ENCODE peak calls at places on chromosome 20, in four cellular contexts. W is WTC11, C is HepG2, I is K562. L is an unnamed sample.

GRCh38 chr20:10761232-10761631 is 87.4 kb upstream of the JAG1 start:
- DNase-seq in W (no peak), C (peak; percentile 41), I (no peak), L (no peak)

GRCh38 chr20:53346266-53346665 is 247.4 kb downstream of the ZNF217 start:
- DNase-seq in W (no peak), C (peak; percentile 40), I (no peak), L (no peak)

GRCh38 chr20:49866051-49866450 is 49.3 kb downstream of the SPATA2 start:
- DNase-seq in W (no peak), C (no peak), I (no peak), L (no peak)

GRCh38 chr20:5195655-5196054 is 68.8 kb downstream of the CDS2 start:
- DNase-seq in W (no peak), C (no peak), I (no peak), L (no peak)

GRCh38 chr20:62494537-62494936 is 18.7 kb upstream of the GATA5 start:
- DNase-seq in W (no peak), C (no peak), I (no peak), L (no peak)

GRCh38 chr20:24781061-24781980 is 167.7 kb upstream of the CST7 start:
- DNase-seq in W (peak; percentile 44), C (peak; percentile 39), I (no peak), L (peak; percentile 25)

GRCh38 chr20:7371518-7372158 is 568.6 kb downstream of the HAO1 start:
- DNase-seq in W (no peak), C (no peak), I (no peak), L (no peak)

GRCh38 chr20:7798176-7798575 is 142.1 kb downstream of the HAO1 start:
- DNase-seq in W (no peak), C (no peak), I (no peak), L (no peak)

GRCh38 chr20:24943196-24943595 is 5.9 kb upstream of the CST7 start:
- DNase-seq in W (no peak), C (no peak), I (no peak), L (no peak)

GRCh38 chr20:23251779-23252178 is 98.8 kb upstream of the NXT1 start:
- DNase-seq in W (no peak), C (no peak), I (no peak), L (no peak)

GRCh38 chr20:62177307-62177706 is 5.5 kb upstream of the MTG2 start:
- DNase-seq in W (no peak), C (no peak), I (no peak), L (no peak)

GRCh38 chr20:20624914-20625313 is 87.5 kb downstream of the RALGAPA2 start:
- DNase-seq in W (no peak), C (no peak), I (no peak), L (no peak)

GRCh38 chr20:30811896-30812671 is 445.4 kb upstream of the DEFB115 start:
- DNase-seq in W (peak; percentile 75), C (no peak), I (peak; percentile 78), L (peak; percentile 14)

GRCh38 chr20:9172908-9173307 is 104.0 kb downstream of the PLCB4 start:
- DNase-seq in W (no peak), C (no peak), I (no peak), L (no peak)

GRCh38 chr20:62366370-62367135 is 559 bp downstream of the LAMA5 start:
- DNase-seq in W (peak; percentile 87), C (peak; percentile 61), I (peak; percentile 91), L (peak; percentile 58)

GRCh38 chr20:58194176-58194796 is 34.2 kb downstream of the ANKRD60 start:
- DNase-seq in W (no peak), C (no peak), I (no peak), L (no peak)

GRCh38 chr20:63979549-63980316 is at the start of gene SAMD10:
- DNase-seq in W (peak; percentile 53), C (peak; percentile 70), I (peak; percentile 63), L (peak; percentile 47)

GRCh38 chr20:38692436-38693411 is 31.6 kb upstream of the SLC32A1 start:
- DNase-seq in W (peak; percentile 93), C (peak; percentile 74), I (peak; percentile 76), L (peak; percentile 39)

GRCh38 chr20:18012901-18013300 is 44.1 kb downstream of the MGME1 start:
- DNase-seq in W (no peak), C (no peak), I (no peak), L (no peak)

GRCh38 chr20:31602779-31603441 is 2.2 kb upstream of the ID1 start:
- DNase-seq in W (no peak), C (peak; percentile 66), I (no peak), L (no peak)

GRCh38 chr20:22586645-22587310 is 2.4 kb upstream of the FOXA2 start:
- DNase-seq in W (peak; percentile 83), C (peak; percentile 56), I (peak; percentile 72), L (peak; percentile 62)

GRCh38 chr20:1118004-1118335 is 432 bp upstream of the PSMF1 start:
- DNase-seq in W (no peak), C (no peak), I (no peak), L (no peak)

GRCh38 chr20:57900226-57900905 is 190.6 kb upstream of the PMEPA1 start:
- DNase-seq in W (no peak), C (no peak), I (no peak), L (no peak)

GRCh38 chr20:31675828-31676533 is 38.3 kb downstream of the COX4I2 start:
- DNase-seq in W (no peak), C (no peak), I (peak; percentile 82), L (no peak)

GRCh38 chr20:53594068-53595017 is 704 bp upstream of the ZNF217 start:
- DNase-seq in W (peak; percentile 95), C (peak; percentile 89), I (peak; percentile 85), L (peak; percentile 80)

GRCh38 chr20:64236137-64237088 is 19.1 kb upstream of the PCMTD2 start:
- DNase-seq in W (no peak), C (peak; percentile 87), I (no peak), L (no peak)

GRCh38 chr20:49541733-49542513 is 26.0 kb downstream of the PTGIS start:
- DNase-seq in W (peak; percentile 79), C (peak; percentile 90), I (peak; percentile 87), L (peak; percentile 66)

GRCh38 chr20:63052571-63053429 is 46.0 kb upstream of the BHLHE23 start:
- DNase-seq in W (peak; percentile 12), C (no peak), I (no peak), L (no peak)

GRCh38 chr20:301886-302848 is 4.8 kb downstream of the ZCCHC3 start:
- DNase-seq in W (no peak), C (no peak), I (no peak), L (no peak)

GRCh38 chr20:50188287-50188688 is 2.3 kb upstream of the CEBPB start:
- DNase-seq in W (no peak), C (no peak), I (no peak), L (no peak)

GRCh38 chr20:33277471-33278441 is 5.3 kb upstream of the BPIFB1 start:
- DNase-seq in W (no peak), C (peak; percentile 53), I (no peak), L (no peak)

GRCh38 chr20:6882911-6883310 is 115.4 kb downstream of the BMP2 start:
- DNase-seq in W (no peak), C (no peak), I (no peak), L (no peak)

GRCh38 chr20:25215521-25215920 is 20.0 kb downstream of the ENTPD6 start:
- DNase-seq in W (no peak), C (no peak), I (no peak), L (no peak)

GRCh38 chr20:45552456-45552855 is 5.3 kb upstream of the EPPIN start:
- DNase-seq in W (no peak), C (no peak), I (no peak), L (no peak)

GRCh38 chr20:53826597-53827291 is 233.1 kb upstream of the ZNF217 start:
- DNase-seq in W (no peak), C (no peak), I (no peak), L (no peak)

GRCh38 chr20:328596-329324 is 3.4 kb downstream of the SOX12 start:
- DNase-seq in W (no peak), C (no peak), I (no peak), L (no peak)

GRCh38 chr20:38139919-38140753 is 24.9 kb downstream of the TGM2 start:
- DNase-seq in W (no peak), C (no peak), I (no peak), L (peak; percentile 33)

GRCh38 chr20:64009811-64010387 is 26.1 kb upstream of the C20orf204 start:
- DNase-seq in W (no peak), C (no peak), I (no peak), L (no peak)

GRCh38 chr20:59333928-59334327 is 33.5 kb downstream of the EDN3 start:
- DNase-seq in W (no peak), C (no peak), I (no peak), L (no peak)
- TF ChIP-seq ELF4 in W (no peak), C (no peak), I (no peak), L (no peak)

GRCh38 chr20:41618807-41619294 is 674 bp upstream of the CHD6 start:
- DNase-seq in W (no peak), C (no peak), I (no peak), L (no peak)

GRCh38 chr20:41617931-41618806 is at the start of gene CHD6:
- DNase-seq in W (peak; percentile 100), C (peak; percentile 100), I (peak; percentile 97), L (peak; percentile 94)

GRCh38 chr20:41616228-41616627 is 1.9 kb downstream of the CHD6 start:
- DNase-seq in W (no peak), C (peak; percentile 62), I (no peak), L (no peak)

GRCh38 chr20:41615671-41616070 is 2.5 kb downstream of the CHD6 start:
- DNase-seq in W (no peak), C (no peak), I (no peak), L (no peak)

DNA sequence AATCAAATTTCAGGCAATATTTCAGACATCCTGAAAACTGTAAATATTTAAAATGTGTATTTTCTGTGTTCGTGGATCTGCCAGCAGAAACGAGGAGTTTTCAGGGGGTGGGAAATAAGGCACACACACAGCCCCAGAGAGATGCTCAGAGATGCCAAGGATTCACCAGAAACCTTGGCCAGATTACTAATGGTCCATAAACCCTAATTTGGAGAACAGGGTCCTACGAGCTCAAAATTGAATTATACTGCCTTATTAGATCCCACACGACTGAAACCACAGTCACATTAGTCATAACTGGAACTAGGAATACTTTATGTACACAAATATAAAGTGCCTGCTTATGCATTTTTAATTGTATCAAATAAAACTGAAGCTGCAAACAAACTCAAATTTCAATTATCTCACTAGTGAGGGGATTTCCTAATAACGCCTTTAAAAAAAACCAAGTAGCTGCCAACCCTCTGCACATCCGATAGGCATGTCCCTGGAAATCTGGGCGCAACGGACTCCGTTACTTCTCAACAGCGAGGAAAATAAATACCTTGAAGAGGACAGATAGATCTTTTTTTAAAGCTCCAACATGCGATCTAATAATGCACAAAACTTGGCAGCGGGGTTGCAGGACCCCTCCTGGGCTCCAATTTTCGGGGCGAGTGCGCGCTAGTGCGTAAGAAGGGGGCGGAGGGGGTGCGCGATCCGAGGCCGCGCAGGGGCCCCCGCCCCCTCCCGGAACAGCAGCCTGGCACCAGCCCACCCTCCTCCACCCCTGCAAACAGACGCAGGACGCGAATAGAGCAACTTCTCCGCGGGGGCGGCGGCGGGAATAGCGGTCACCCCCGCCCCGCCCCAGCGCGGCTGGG is 887 bp downstream of the CHD6 start:
- DNase-seq in W (peak; percentile 22), C (peak; percentile 45), I (no peak), L (peak; percentile 40)
- TF ChIP-seq ELF4 in W (no peak), C (no peak), I (no peak), L (no peak)

GRCh38 chr20:13029687-13030510 is 21.1 kb downstream of the SPTLC3 start:
- DNase-seq in W (no peak), C (peak; percentile 80), I (no peak), L (no peak)
- TF ChIP-seq ELF4 in W (no peak), C (no peak), I (no peak), L (no peak)

GRCh38 chr20:3744806-3745685 is 12.6 kb downstream of the HSPA12B start:
- DNase-seq in W (peak; percentile 100), C (peak; percentile 74), I (peak; percentile 97), L (peak; percentile 98)
- TF ChIP-seq ELF4 in W (no peak), C (no peak), I (no peak), L (no peak)

L was measured in HEK293T.